ENCODE peak calls at places on chromosomes 16 and 17, in nine cellular contexts. O is activated CD8-positive, alpha-beta T cell treated with anti-CD3 and anti-CD28 coated beads for 36 hours; L is heart right ventricle; K is upper lobe of left lung; P is upper lobe of right lung; J is foreskin keratinocyte; U is lung; F is CD8-positive, alpha-beta T cell; R is A549. V is an unnamed sample.
A peak's percentile ranks its signal among the peaks of the same experiment; 100 is the strongest.

GRCh38 chr17:1896243-1897163 is 66.7 kb downstream of the RPA1 start:
- ATAC-seq in K (no peak), O (no peak), L (no peak), J (no peak), F (no peak), U (no peak), R (no peak), P (no peak), V (no peak)

GRCh38 chr16:66703359-66704215 is 7.0 kb upstream of the CMTM4 start:
- ATAC-seq in L (peak; percentile 53), P (no peak), U (no peak), O (no peak), R (peak; percentile 38), K (no peak), F (no peak), J (peak; percentile 53), V (no peak)

GRCh38 chr16:81696959-81697293 is 82.2 kb upstream of the PLCG2 start:
- ATAC-seq in P (no peak), K (no peak), L (no peak), J (no peak), R (peak; percentile 2), F (no peak), U (no peak), O (no peak), V (no peak)

GRCh38 chr16:58548378-58548777 is 33.1 kb downstream of the SETD6 start:
- ATAC-seq in L (no peak), U (no peak), J (no peak), O (no peak), R (no peak), F (no peak), P (no peak), K (no peak), V (no peak)

GRCh38 chr17:21296097-21297025 is 11.8 kb downstream of the MAP2K3 start:
- ATAC-seq in O (no peak), L (peak; percentile 10), J (no peak), K (no peak), R (no peak), U (no peak), P (no peak), F (no peak), V (no peak)

GRCh38 chr17:76720941-76721340 is 5.5 kb downstream of the JMJD6 start:
- ATAC-seq in F (no peak), P (no peak), R (no peak), U (no peak), K (no peak), L (no peak), J (no peak), O (no peak), V (no peak)

GRCh38 chr16:70422543-70422942 is 16.4 kb downstream of the ST3GAL2 start:
- ATAC-seq in O (no peak), P (no peak), R (no peak), J (no peak), L (no peak), U (no peak), K (no peak), F (no peak), V (no peak)

GRCh38 chr17:2814499-2815341 is 18.5 kb downstream of the RAP1GAP2 start:
- ATAC-seq in P (peak; percentile 81), L (peak; percentile 51), F (peak; percentile 77), U (peak; percentile 72), J (no peak), O (peak; percentile 79), R (no peak), K (peak; percentile 78), V (no peak)

DNA sequence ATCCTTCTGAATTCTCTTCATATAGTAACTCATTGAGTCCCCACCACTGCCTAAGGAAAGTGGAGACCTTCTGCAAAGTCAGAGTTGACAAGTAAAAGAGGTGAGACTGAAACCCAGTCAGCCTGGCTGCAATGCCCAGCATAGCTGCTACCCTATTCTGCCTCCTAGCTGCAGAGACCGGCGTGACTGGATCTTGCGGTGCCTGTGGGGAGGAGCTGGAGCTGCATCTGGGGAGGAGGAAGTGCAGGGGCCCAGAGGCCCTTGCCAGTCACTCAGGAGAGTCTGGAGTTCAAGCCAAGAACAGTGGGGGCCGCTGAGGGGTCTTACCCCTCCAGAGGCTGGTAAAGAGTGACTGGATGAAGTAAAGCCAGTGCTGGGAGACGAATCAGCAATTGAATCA is 35.0 kb upstream of the ZNF423 start:
- ATAC-seq in R (no peak), J (no peak), K (no peak), U (no peak), O (peak; percentile 61), L (no peak), P (peak; percentile 61), F (no peak), V (no peak)
- TF ChIP-seq CTCF in R (no peak), J (no peak), K (no peak), U (no peak), O (no peak), L (no peak), P (no peak), F (no peak), V (peak; percentile 17)

DNA sequence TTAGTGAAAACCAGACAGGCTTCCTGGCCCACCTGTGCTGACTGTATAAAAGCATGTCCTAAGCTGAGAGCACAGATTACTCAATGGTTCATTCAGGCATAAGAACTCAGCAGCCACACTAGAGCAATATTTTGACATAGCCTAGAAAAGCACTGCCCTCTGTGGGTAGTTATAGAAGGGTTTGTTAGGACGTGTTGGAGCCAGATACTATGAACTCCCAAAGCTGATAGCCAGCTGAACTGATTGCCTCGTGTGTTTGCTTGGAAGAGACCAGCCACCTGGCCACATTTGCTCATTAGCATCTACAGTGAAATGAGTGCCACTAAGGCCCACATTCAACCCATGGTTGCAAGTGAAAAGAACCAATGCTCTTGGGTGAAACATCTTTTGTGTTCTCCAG is 30.8 kb upstream of the ABCA5 start:
- ATAC-seq in J (no peak), R (peak; percentile 68), F (no peak), P (no peak), U (no peak), O (no peak), K (no peak), L (no peak), V (no peak)
- TF ChIP-seq CTCF in J (peak; percentile 30), R (no peak), F (no peak), P (no peak), U (no peak), O (no peak), K (no peak), L (no peak), V (no peak)

DNA sequence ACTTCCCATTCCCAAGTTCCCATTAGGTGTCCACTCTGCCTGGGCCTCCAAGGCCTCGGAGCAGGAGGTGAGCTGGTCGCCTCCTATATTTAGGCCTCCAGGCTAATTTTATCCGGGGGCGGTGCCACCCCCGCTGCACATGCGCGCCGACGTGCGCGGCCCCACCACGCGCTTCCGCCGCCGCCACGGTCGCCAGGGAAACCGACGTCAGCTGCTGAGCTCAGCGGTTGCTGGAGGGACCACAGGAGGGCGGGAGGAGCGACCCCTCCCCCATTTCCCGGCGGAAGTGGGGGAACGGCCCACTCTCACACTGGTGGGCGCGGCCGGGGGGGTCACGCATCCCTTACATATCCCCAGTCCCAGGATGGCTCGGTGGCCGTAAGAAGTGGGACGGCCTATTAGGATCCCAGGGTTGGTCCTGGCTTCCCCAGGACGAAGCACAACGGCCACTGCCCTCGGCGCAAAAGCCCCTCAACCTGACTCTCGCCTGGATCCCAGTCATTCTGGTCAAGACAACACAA is 1.0 kb downstream of the PER1 start:
- ATAC-seq in P (peak; percentile 49), R (no peak), J (no peak), L (peak; percentile 62), F (peak; percentile 44), K (peak; percentile 34), U (peak; percentile 51), O (peak; percentile 29), V (peak; percentile 37)
- TF ChIP-seq CTCF in P (no peak), R (no peak), J (no peak), L (no peak), F (no peak), K (peak; percentile 45), U (no peak), O (no peak), V (no peak)

GRCh38 chr17:38883592-38884526 is 14.0 kb downstream of the LASP1 start:
- ATAC-seq in R (no peak), L (no peak), O (no peak), J (no peak), K (no peak), U (no peak), P (no peak), F (peak; percentile 6), V (no peak)
- TF ChIP-seq CTCF in R (peak; percentile 13), L (no peak), O (peak; percentile 64), J (peak; percentile 33), K (peak; percentile 11), U (no peak), P (no peak), F (no peak), V (no peak)

GRCh38 chr17:74860999-74861553 is 1.4 kb upstream of the GRIN2C start:
- ATAC-seq in L (no peak), P (no peak), F (no peak), O (no peak), U (no peak), J (no peak), R (peak; percentile 0), K (no peak), V (no peak)

GRCh38 chr17:74860229-74860998 is 729 bp upstream of the GRIN2C start:
- ATAC-seq in L (no peak), P (no peak), K (no peak), R (peak; percentile 4), O (no peak), J (no peak), U (no peak), F (peak; percentile 27), V (no peak)

GRCh38 chr17:74861554-74862107 is 1.9 kb upstream of the GRIN2C start:
- ATAC-seq in K (no peak), L (no peak), P (no peak), J (no peak), F (no peak), R (no peak), U (no peak), O (no peak), V (no peak)

GRCh38 chr17:74858672-74859438 is 830 bp downstream of the GRIN2C start:
- ATAC-seq in R (no peak), K (no peak), O (no peak), P (no peak), U (no peak), F (no peak), L (no peak), J (no peak), V (no peak)

GRCh38 chr17:74859439-74860228 is at the start of gene GRIN2C:
- ATAC-seq in F (peak; percentile 54), R (no peak), P (peak; percentile 8), O (no peak), J (no peak), U (no peak), L (no peak), K (no peak), V (no peak)
- TF ChIP-seq CTCF in F (peak; percentile 34), R (peak; percentile 82), P (peak; percentile 37), O (peak; percentile 57), J (peak; percentile 25), U (no peak), L (peak; percentile 31), K (peak; percentile 39), V (peak; percentile 15)

GRCh38 chr16:2016407-2016922 is 3.1 kb upstream of the NPW start:
- ATAC-seq in U (no peak), F (peak; percentile 34), P (no peak), K (no peak), J (no peak), L (no peak), R (peak; percentile 3), O (peak; percentile 24), V (no peak)
- TF ChIP-seq CTCF in U (peak; percentile 4), F (peak; percentile 16), P (peak; percentile 35), K (peak; percentile 10), J (peak; percentile 45), L (peak; percentile 36), R (peak; percentile 42), O (peak; percentile 69), V (peak; percentile 7)